ENCODE peak calls at places on chromosome 18, in five cellular contexts. One of them, this sample, is unnamed.

GRCh38 chr18:63161032-63161727 is 158.4 kb downstream of the BCL2 start:
- DNase-seq in HepG2: no peak
- DNase-seq in GM12878: peak; percentile 92
- DNase-seq in A549: no peak
- DNase-seq in K562: no peak
- DNase-seq in this sample: no peak

GRCh38 chr18:65175681-65176080 is 575.1 kb upstream of the CDH7 start:
- DNase-seq in K562: no peak
- DNase-seq in A549: no peak
- DNase-seq in GM12878: no peak
- DNase-seq in HepG2: no peak
- DNase-seq in this sample: no peak

GRCh38 chr18:76658627-76659026 is 163.6 kb upstream of the ZNF516 start:
- DNase-seq in K562: peak; percentile 16
- DNase-seq in A549: no peak
- DNase-seq in GM12878: no peak
- DNase-seq in HepG2: no peak
- DNase-seq in this sample: no peak

GRCh38 chr18:64639536-64639935 is 490.6 kb upstream of the LINC00305 start:
- DNase-seq in A549: no peak
- DNase-seq in K562: no peak
- DNase-seq in HepG2: no peak
- DNase-seq in GM12878: no peak
- DNase-seq in this sample: no peak

GRCh38 chr18:34626404-34627137 is 83.5 kb upstream of the DTNA start:
- DNase-seq in HepG2: no peak
- DNase-seq in GM12878: no peak
- DNase-seq in A549: no peak
- DNase-seq in K562: no peak
- DNase-seq in this sample: peak; percentile 54

GRCh38 chr18:31685097-31686082 is 1.0 kb upstream of the B4GALT6 start:
- DNase-seq in K562: peak; percentile 33
- DNase-seq in HepG2: peak; percentile 54
- DNase-seq in A549: peak; percentile 79
- DNase-seq in GM12878: peak; percentile 40
- DNase-seq in this sample: peak; percentile 54

GRCh38 chr18:37551249-37551648 is 14.3 kb downstream of the CELF4 start:
- DNase-seq in HepG2: no peak
- DNase-seq in K562: no peak
- DNase-seq in A549: no peak
- DNase-seq in GM12878: no peak
- DNase-seq in this sample: no peak

GRCh38 chr18:72107647-72108046 is 436.5 kb downstream of the CBLN2 start:
- DNase-seq in GM12878: no peak
- DNase-seq in K562: no peak
- DNase-seq in A549: peak; percentile 45
- DNase-seq in HepG2: no peak
- DNase-seq in this sample: no peak

GRCh38 chr18:3816601-3817363 is 366.8 kb downstream of the TGIF1 start:
- DNase-seq in HepG2: peak; percentile 44
- DNase-seq in K562: no peak
- DNase-seq in GM12878: no peak
- DNase-seq in A549: peak; percentile 89
- DNase-seq in this sample: peak; percentile 99

GRCh38 chr18:57768557-57769326 is 34.4 kb downstream of the ATP8B1 start:
- DNase-seq in GM12878: no peak
- DNase-seq in A549: no peak
- DNase-seq in K562: no peak
- DNase-seq in HepG2: no peak
- DNase-seq in this sample: peak; percentile 61

GRCh38 chr18:42168487-42168886 is 213.5 kb downstream of the PIK3C3 start:
- DNase-seq in GM12878: no peak
- DNase-seq in A549: no peak
- DNase-seq in K562: no peak
- DNase-seq in HepG2: peak; percentile 86
- DNase-seq in this sample: no peak

GRCh38 chr18:79620586-79621165 is 58.9 kb upstream of the CTDP1 start:
- DNase-seq in HepG2: no peak
- DNase-seq in GM12878: no peak
- DNase-seq in A549: no peak
- DNase-seq in K562: no peak
- DNase-seq in this sample: peak; percentile 7

GRCh38 chr18:74996055-74996454 is 212.9 kb downstream of the PTGR3 start:
- DNase-seq in HepG2: no peak
- DNase-seq in A549: no peak
- DNase-seq in K562: no peak
- DNase-seq in GM12878: no peak
- DNase-seq in this sample: no peak

GRCh38 chr18:567119-567518 is 13.1 kb upstream of the CETN1 start:
- DNase-seq in A549: no peak
- DNase-seq in GM12878: no peak
- DNase-seq in K562: no peak
- DNase-seq in HepG2: no peak
- DNase-seq in this sample: no peak

GRCh38 chr18:27501651-27502050 is 316.5 kb upstream of the CHST9 start:
- DNase-seq in GM12878: no peak
- DNase-seq in A549: no peak
- DNase-seq in K562: no peak
- DNase-seq in HepG2: no peak
- DNase-seq in this sample: no peak

GRCh38 chr18:76721207-76721996 is 101.0 kb upstream of the ZNF236 start:
- DNase-seq in K562: no peak
- DNase-seq in A549: no peak
- DNase-seq in GM12878: no peak
- DNase-seq in HepG2: no peak
- DNase-seq in this sample: no peak

GRCh38 chr18:24115628-24116027 is 23.2 kb upstream of the CABYR start:
- DNase-seq in GM12878: no peak
- DNase-seq in HepG2: no peak
- DNase-seq in K562: no peak
- DNase-seq in A549: no peak
- DNase-seq in this sample: no peak

GRCh38 chr18:57397440-57397839 is 37.7 kb upstream of the ONECUT2 start:
- DNase-seq in A549: peak; percentile 47
- DNase-seq in GM12878: no peak
- DNase-seq in K562: no peak
- DNase-seq in HepG2: no peak
- DNase-seq in this sample: peak; percentile 84

GRCh38 chr18:73232933-73233332 is 365.1 kb upstream of the NETO1 start:
- DNase-seq in K562: no peak
- DNase-seq in GM12878: peak; percentile 13
- DNase-seq in A549: no peak
- DNase-seq in HepG2: no peak
- DNase-seq in this sample: no peak

GRCh38 chr18:57574866-57575265 is 11.6 kb downstream of the FECH start:
- DNase-seq in A549: no peak
- DNase-seq in HepG2: no peak
- DNase-seq in GM12878: no peak
- DNase-seq in K562: no peak
- DNase-seq in this sample: no peak

GRCh38 chr18:76376668-76377358 is 118.2 kb downstream of the ZNF516 start:
- DNase-seq in GM12878: no peak
- DNase-seq in A549: no peak
- DNase-seq in K562: peak; percentile 13
- DNase-seq in HepG2: no peak
- DNase-seq in this sample: no peak

GRCh38 chr18:75407468-75408437 is 19.8 kb downstream of the SMIM21 start:
- DNase-seq in GM12878: no peak
- DNase-seq in A549: no peak
- DNase-seq in K562: no peak
- DNase-seq in HepG2: no peak
- DNase-seq in this sample: peak; percentile 38

GRCh38 chr18:11570770-11571169 is 38.6 kb upstream of the SLC35G4 start:
- DNase-seq in A549: peak; percentile 21
- DNase-seq in GM12878: no peak
- DNase-seq in K562: no peak
- DNase-seq in HepG2: no peak
- DNase-seq in this sample: peak; percentile 24

GRCh38 chr18:6627621-6628020 is 101.9 kb upstream of the ARHGAP28 start:
- DNase-seq in GM12878: no peak
- DNase-seq in A549: no peak
- DNase-seq in HepG2: no peak
- DNase-seq in K562: no peak
- DNase-seq in this sample: peak; percentile 37

GRCh38 chr18:73244411-73244810 is 376.6 kb upstream of the NETO1 start:
- DNase-seq in GM12878: no peak
- DNase-seq in A549: no peak
- DNase-seq in HepG2: no peak
- DNase-seq in K562: no peak
- DNase-seq in this sample: peak; percentile 34

GRCh38 chr18:44541159-44541558 is 139.5 kb upstream of the SETBP1 start:
- DNase-seq in A549: no peak
- DNase-seq in GM12878: no peak
- DNase-seq in HepG2: no peak
- DNase-seq in K562: no peak
- DNase-seq in this sample: no peak

GRCh38 chr18:59885579-59886163 is 14.1 kb upstream of the PMAIP1 start:
- DNase-seq in K562: no peak
- DNase-seq in A549: no peak
- DNase-seq in GM12878: peak; percentile 78
- DNase-seq in HepG2: no peak
- DNase-seq in this sample: peak; percentile 92

GRCh38 chr18:57833441-57834101 is 30.5 kb upstream of the ATP8B1 start:
- DNase-seq in HepG2: peak; percentile 16
- DNase-seq in GM12878: peak; percentile 55
- DNase-seq in K562: peak; percentile 14
- DNase-seq in A549: no peak
- DNase-seq in this sample: peak; percentile 57

GRCh38 chr18:8778824-8779223 is 73.5 kb downstream of the MTCL1 start:
- DNase-seq in HepG2: no peak
- DNase-seq in A549: no peak
- DNase-seq in K562: no peak
- DNase-seq in GM12878: no peak
- DNase-seq in this sample: no peak

GRCh38 chr18:69948919-69949537 is 1.4 kb upstream of the CD226 start:
- DNase-seq in K562: no peak
- DNase-seq in GM12878: peak; percentile 88
- DNase-seq in HepG2: no peak
- DNase-seq in A549: no peak
- DNase-seq in this sample: peak; percentile 57

GRCh38 chr18:44731160-44731865 is 50.6 kb downstream of the SETBP1 start:
- DNase-seq in HepG2: no peak
- DNase-seq in A549: no peak
- DNase-seq in K562: no peak
- DNase-seq in GM12878: no peak
- DNase-seq in this sample: no peak

GRCh38 chr18:67634631-67635338 is 118.3 kb upstream of the DSEL start:
- DNase-seq in GM12878: no peak
- DNase-seq in HepG2: no peak
- DNase-seq in K562: no peak
- DNase-seq in A549: no peak
- DNase-seq in this sample: no peak

GRCh38 chr18:80006726-80007125 is 18.4 kb upstream of the TXNL4A start:
- DNase-seq in A549: no peak
- DNase-seq in GM12878: no peak
- DNase-seq in K562: no peak
- DNase-seq in HepG2: no peak
- DNase-seq in this sample: no peak

GRCh38 chr18:79485788-79486355 is 90.1 kb downstream of the NFATC1 start:
- DNase-seq in A549: no peak
- DNase-seq in GM12878: no peak
- DNase-seq in K562: no peak
- DNase-seq in HepG2: no peak
- DNase-seq in this sample: peak; percentile 92

GRCh38 chr18:8586956-8587355 is 22.3 kb upstream of the RAB12 start:
- DNase-seq in A549: no peak
- DNase-seq in HepG2: no peak
- DNase-seq in K562: no peak
- DNase-seq in GM12878: no peak
- DNase-seq in this sample: no peak

GRCh38 chr18:46169464-46169941 is 65.3 kb downstream of the HAUS1 start:
- DNase-seq in A549: peak; percentile 38
- DNase-seq in GM12878: no peak
- DNase-seq in HepG2: peak; percentile 58
- DNase-seq in K562: no peak
- DNase-seq in this sample: peak; percentile 83
- TF ChIP-seq RAD21 in A549: no peak
- TF ChIP-seq RAD21 in GM12878: no peak
- TF ChIP-seq RAD21 in HepG2: no peak
- TF ChIP-seq RAD21 in K562: no peak
- TF ChIP-seq RAD21 in this sample: no peak

GRCh38 chr18:36264283-36264682 is 33.2 kb upstream of the FHOD3 start:
- DNase-seq in K562: no peak
- DNase-seq in HepG2: no peak
- DNase-seq in GM12878: no peak
- DNase-seq in A549: no peak
- DNase-seq in this sample: no peak
- TF ChIP-seq BHLHE40 in K562: no peak
- TF ChIP-seq BHLHE40 in HepG2: no peak
- TF ChIP-seq BHLHE40 in GM12878: no peak
- TF ChIP-seq BHLHE40 in A549: no peak
- TF ChIP-seq BHLHE40 in this sample: no peak

GRCh38 chr18:10015288-10015701 is 101.5 kb downstream of the VAPA start:
- DNase-seq in K562: no peak
- DNase-seq in A549: no peak
- DNase-seq in HepG2: no peak
- DNase-seq in GM12878: no peak
- DNase-seq in this sample: peak; percentile 17
- TF ChIP-seq RAD21 in K562: no peak
- TF ChIP-seq RAD21 in A549: no peak
- TF ChIP-seq RAD21 in HepG2: no peak
- TF ChIP-seq RAD21 in GM12878: no peak
- TF ChIP-seq RAD21 in this sample: no peak

GRCh38 chr18:12745095-12745820 is 42.4 kb downstream of the PSMG2 start:
- DNase-seq in GM12878: no peak
- DNase-seq in K562: no peak
- DNase-seq in A549: no peak
- DNase-seq in HepG2: no peak
- DNase-seq in this sample: no peak

GRCh38 chr18:12737243-12737902 is 34.5 kb downstream of the PSMG2 start:
- DNase-seq in K562: no peak
- DNase-seq in GM12878: no peak
- DNase-seq in HepG2: no peak
- DNase-seq in A549: no peak
- DNase-seq in this sample: no peak

GRCh38 chr18:12744103-12744502 is 41.3 kb downstream of the PSMG2 start:
- DNase-seq in A549: peak; percentile 69
- DNase-seq in K562: peak; percentile 26
- DNase-seq in GM12878: no peak
- DNase-seq in HepG2: peak; percentile 64
- DNase-seq in this sample: peak; percentile 84

GRCh38 chr18:12742453-12742852 is 39.6 kb downstream of the PSMG2 start:
- DNase-seq in K562: no peak
- DNase-seq in HepG2: no peak
- DNase-seq in GM12878: no peak
- DNase-seq in A549: peak; percentile 32
- DNase-seq in this sample: peak; percentile 87

DNA sequence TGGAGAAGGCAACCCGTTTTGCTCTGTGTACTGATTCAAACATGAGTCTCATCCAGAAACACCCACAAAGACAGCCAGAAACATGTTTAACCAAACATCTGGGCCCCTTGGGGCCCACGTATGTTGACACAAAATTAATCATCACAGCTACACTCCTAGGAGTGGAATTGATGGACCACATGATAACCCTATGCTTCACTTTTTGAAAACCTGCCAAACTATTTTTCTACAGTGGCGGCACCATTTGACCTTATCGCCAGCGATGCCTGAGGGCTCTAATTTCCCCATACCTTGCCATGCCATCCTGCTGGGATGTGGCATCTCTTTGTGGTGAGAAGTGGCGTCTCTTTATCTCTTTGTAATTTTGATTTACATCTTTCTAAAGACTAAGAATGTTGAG is 38.5 kb downstream of the PSMG2 start:
- DNase-seq in GM12878: no peak
- DNase-seq in A549: peak; percentile 80
- DNase-seq in K562: no peak
- DNase-seq in HepG2: peak; percentile 94
- DNase-seq in this sample: peak; percentile 49
- TF ChIP-seq BHLHE40 in GM12878: no peak
- TF ChIP-seq BHLHE40 in A549: no peak
- TF ChIP-seq BHLHE40 in K562: no peak
- TF ChIP-seq BHLHE40 in HepG2: no peak
- TF ChIP-seq BHLHE40 in this sample: no peak